ENCODE peak calls at places on chromosome 10, in four cellular contexts. N, I, Z and O are unnamed samples. For H3K4me1, the result is how much of the 10 kb centered on the place peaks cover.

GRCh38 chr10:77398558-77398957 is 239.1 kb downstream of the KCNMA1 start:
- DNase-seq in N (peak), I (peak), Z (no peak), O (no peak)

GRCh38 chr10:45424668-45425404 is 50.8 kb downstream of the ALOX5 start:
- DNase-seq in N (no peak), I (no peak), Z (no peak), O (no peak)

GRCh38 chr10:90846746-90847145 is 11.1 kb downstream of the HTR7 start:
- DNase-seq in N (no peak), I (peak), Z (no peak), O (no peak)

GRCh38 chr10:17188644-17189172 is 12.8 kb downstream of the TRDMT1 start:
- DNase-seq in N (no peak), I (no peak), Z (no peak), O (no peak)

GRCh38 chr10:15433850-15434537 is 62.9 kb upstream of the FAM171A1 start:
- DNase-seq in N (peak), I (peak), Z (peak), O (no peak)

GRCh38 chr10:93821051-93821772 is 63.5 kb downstream of the LGI1 start:
- DNase-seq in N (peak), I (peak), Z (peak), O (no peak)

GRCh38 chr10:15898046-15898445 is 37.7 kb upstream of the MINDY3 start:
- DNase-seq in N (peak), I (peak), Z (peak), O (no peak)

GRCh38 chr10:22624289-22624738 is 90.1 kb downstream of the PIP4K2A start:
- DNase-seq in N (peak), I (peak), Z (no peak), O (no peak)

GRCh38 chr10:43759216-43759615 is 110.5 kb upstream of the ZNF32 start:
- DNase-seq in N (no peak), I (no peak), Z (no peak), O (no peak)

GRCh38 chr10:121080324-121080807 is 229.2 kb downstream of the WDR11 start:
- DNase-seq in N (no peak), I (no peak), Z (no peak), O (no peak)

GRCh38 chr10:76858721-76859120 is 778.9 kb downstream of the KCNMA1 start:
- DNase-seq in N (no peak), I (no peak), Z (no peak), O (no peak)

GRCh38 chr10:79359816-79360498 is 12.7 kb downstream of the PPIF start:
- DNase-seq in N (no peak), I (no peak), Z (no peak), O (no peak)

GRCh38 chr10:25026463-25026862 is 10.1 kb downstream of the THNSL1 start:
- DNase-seq in N (peak), I (peak), Z (peak), O (no peak)

GRCh38 chr10:46548781-46549090 is 7.7 kb downstream of the GPRIN2 start:
- DNase-seq in N (no peak), I (no peak), Z (no peak), O (no peak)

GRCh38 chr10:97065128-97065527 is 120.6 kb downstream of the SLIT1 start:
- DNase-seq in N (no peak), I (no peak), Z (no peak), O (no peak)

GRCh38 chr10:57818522-57818921 is 449.2 kb downstream of the IPMK start:
- DNase-seq in N (no peak), I (no peak), Z (no peak), O (no peak)

GRCh38 chr10:6674282-6674681 is 94.2 kb upstream of the PRKCQ start:
- DNase-seq in N (no peak), I (no peak), Z (peak), O (no peak)

GRCh38 chr10:97827778-97828291 is 21.8 kb upstream of the GOLGA7B start:
- DNase-seq in N (no peak), I (no peak), Z (no peak), O (no peak)

GRCh38 chr10:15346440-15347141 is 24.5 kb downstream of the FAM171A1 start:
- DNase-seq in N (peak), I (peak), Z (no peak), O (no peak)

GRCh38 chr10:33732176-33733025 is 397.9 kb upstream of the NRP1 start:
- DNase-seq in N (peak), I (peak), Z (no peak), O (no peak)

GRCh38 chr10:129509835-129510234 is 42.8 kb downstream of the MGMT start:
- DNase-seq in N (no peak), I (no peak), Z (no peak), O (no peak)

GRCh38 chr10:33376976-33377657 is 42.6 kb upstream of the NRP1 start:
- DNase-seq in N (peak), I (peak), Z (no peak), O (no peak)

GRCh38 chr10:52092390-52092789 is 221.7 kb upstream of the DKK1 start:
- DNase-seq in N (no peak), I (no peak), Z (no peak), O (no peak)

GRCh38 chr10:127524229-127524628 is 24.9 kb upstream of the NPS start:
- DNase-seq in N (no peak), I (no peak), Z (no peak), O (no peak)

GRCh38 chr10:79340646-79341244 is 6.5 kb upstream of the PPIF start:
- DNase-seq in N (no peak), I (no peak), Z (no peak), O (no peak)

GRCh38 chr10:88045116-88045515 is 181.7 kb downstream of the PTEN start:
- DNase-seq in N (no peak), I (peak), Z (no peak), O (no peak)

GRCh38 chr10:120794390-120794789 is 56.8 kb upstream of the WDR11 start:
- DNase-seq in N (no peak), I (no peak), Z (no peak), O (no peak)

GRCh38 chr10:101226888-101227736 is 2.2 kb downstream of the LBX1 start:
- DNase-seq in N (no peak), I (no peak), Z (no peak), O (no peak)

GRCh38 chr10:110225441-110225755 is 18.0 kb downstream of the MXI1 start:
- DNase-seq in N (no peak), I (no peak), Z (peak), O (no peak)
- H3K4me1 ChIP-seq in N (under half), I (under half), Z (under half), O (under half)

DNA sequence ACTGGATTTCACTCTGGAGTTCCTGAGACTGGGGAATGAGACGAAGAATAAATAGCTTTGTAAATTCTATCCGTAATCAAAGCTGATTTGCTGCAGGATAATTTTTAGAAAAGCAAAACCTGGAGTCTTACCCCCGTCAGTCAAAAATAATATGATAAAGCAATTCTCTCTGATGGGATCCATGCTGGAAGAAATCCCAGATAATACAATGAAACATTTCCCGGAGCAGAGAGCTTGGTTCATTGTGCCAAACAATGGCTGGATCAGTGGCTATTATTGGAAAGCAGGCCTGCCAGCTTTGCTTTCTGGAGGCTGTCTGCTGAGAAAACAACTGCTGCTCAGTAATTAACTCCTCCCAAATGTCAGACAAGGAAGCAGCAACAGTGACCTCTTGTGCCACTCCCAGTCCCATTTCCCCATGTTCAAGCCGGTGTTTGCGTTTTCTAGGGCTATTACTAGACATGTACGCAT is 609.4 kb upstream of the PCDH15 start:
- DNase-seq in N (peak), I (no peak), Z (no peak), O (no peak)
- TF ChIP-seq CTCF in N (no peak), I (no peak), Z (no peak), O (no peak)

GRCh38 chr10:28530751-28531150 is 2.2 kb upstream of the WAC start:
- DNase-seq in N (no peak), I (peak), Z (no peak), O (no peak)
- H3K9ac ChIP-seq in N (no peak), I (no peak), Z (no peak), O (no peak)

GRCh38 chr10:114492351-114493037 is 88.2 kb upstream of the AFAP1L2 start:
- DNase-seq in N (no peak), I (peak), Z (peak), O (no peak)
- H3K4me1 ChIP-seq in N (under half), I (under half), Z (under half), O (under half)

GRCh38 chr10:99628923-99629624 is 8.8 kb upstream of the SLC25A28 start:
- DNase-seq in N (no peak), I (no peak), Z (no peak), O (no peak)

GRCh38 chr10:99629625-99629978 is 9.4 kb upstream of the SLC25A28 start:
- DNase-seq in N (no peak), I (no peak), Z (no peak), O (no peak)

GRCh38 chr10:99630991-99631390 is 10.8 kb upstream of the SLC25A28 start:
- DNase-seq in N (no peak), I (peak), Z (no peak), O (no peak)

GRCh38 chr10:99631496-99631895 is 11.3 kb upstream of the SLC25A28 start:
- DNase-seq in N (peak), I (peak), Z (no peak), O (no peak)

GRCh38 chr10:99630439-99630838 is 10.2 kb upstream of the SLC25A28 start:
- DNase-seq in N (peak), I (peak), Z (peak), O (no peak)
- TF ChIP-seq CTCF in N (peak), I (peak), Z (peak), O (peak)

DNA sequence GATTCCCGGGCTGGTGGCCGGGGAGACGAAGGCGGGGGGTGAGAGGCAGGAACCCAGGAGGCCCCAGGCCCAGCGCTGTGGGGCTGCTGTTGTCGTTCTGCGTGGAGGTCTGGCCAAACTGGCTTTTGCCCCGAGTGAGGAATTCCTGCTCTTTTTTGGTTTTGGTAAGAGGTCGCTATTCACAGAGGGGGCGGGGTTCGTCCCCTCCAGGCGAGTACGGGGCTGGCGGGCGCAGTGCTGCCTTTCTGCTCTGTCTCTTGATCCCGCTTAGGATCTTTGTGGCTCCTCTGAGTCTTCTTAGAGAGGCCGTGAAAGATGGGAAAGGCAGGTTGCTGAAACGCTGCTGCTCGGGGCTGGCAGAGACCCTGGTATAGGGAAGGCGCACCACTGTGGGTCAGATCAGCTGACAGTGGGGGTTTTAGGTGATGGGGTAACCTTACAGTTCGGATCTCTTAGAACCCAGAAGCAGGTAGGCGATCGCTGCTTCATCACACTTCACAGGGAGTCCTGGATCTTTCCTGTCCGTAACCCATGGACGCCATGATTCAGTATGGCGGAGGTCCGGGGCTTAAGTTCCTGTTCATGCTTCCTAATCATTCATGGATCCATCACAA is 136.7 kb downstream of the KIF20B start:
- DNase-seq in N (peak), I (no peak), Z (no peak), O (no peak)
- H3K9ac ChIP-seq in N (no peak), I (no peak), Z (peak), O (no peak)

DNA sequence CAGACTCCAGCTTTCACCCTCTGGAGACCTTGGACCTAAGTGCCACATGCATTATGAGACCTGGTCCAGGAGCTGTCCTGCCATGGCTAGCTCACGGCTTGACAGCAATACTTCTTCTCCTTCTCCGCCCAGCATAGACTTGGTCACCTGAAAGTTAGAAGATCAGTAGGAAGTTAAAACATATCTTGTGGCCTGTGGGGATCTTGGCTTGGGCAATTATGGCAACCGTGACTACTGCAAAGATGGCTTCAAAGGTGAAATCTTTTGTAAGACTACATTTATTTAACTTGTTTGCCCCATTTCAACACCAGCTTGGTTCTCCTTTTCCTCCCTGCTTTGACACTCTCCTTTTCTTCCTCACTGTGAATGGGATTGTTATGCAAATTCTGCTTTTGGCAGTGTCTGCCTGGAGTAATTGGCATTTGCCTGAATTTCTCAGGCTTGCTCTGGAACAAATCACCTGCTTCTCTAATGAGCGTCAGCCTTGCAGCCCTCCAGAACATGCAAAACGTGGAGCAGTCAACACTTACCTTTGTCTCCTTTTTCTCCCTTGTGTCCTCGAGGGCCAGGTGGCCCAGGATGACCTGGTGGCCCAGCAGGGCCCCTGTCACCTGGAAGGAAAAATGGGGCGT is 53.4 kb downstream of the COL17A1 start:
- DNase-seq in N (no peak), I (no peak), Z (no peak), O (no peak)
- H3K4me1 ChIP-seq in N (under half), I (under half), Z (under half), O (under half)